ENCODE peak calls at places on chromosomes 2 and 18, in seven cellular contexts. C is Karpas-422, N is heart right ventricle, G is heart left ventricle, K is RWPE2, Y is A673, V is sigmoid colon. I is an unnamed sample.
A peak's percentile ranks its signal among the peaks of the same experiment; 100 is the strongest.

GRCh38 chr2:79569048-79569447 is 56.2 kb downstream of the CTNNA2 start:
- DNase-seq in C (no peak), N (no peak), G (no peak), K (no peak), Y (no peak), V (no peak), I (no peak)

GRCh38 chr2:222424729-222425671 is 657 bp downstream of the SGPP2 start:
- DNase-seq in C (no peak), N (peak; percentile 10), G (peak; percentile 63), K (no peak), Y (no peak), V (no peak), I (no peak)

GRCh38 chr2:105308785-105309540 is 20.6 kb downstream of the TGFBRAP1 start:
- DNase-seq in C (peak; percentile 49), N (peak; percentile 32), G (peak; percentile 65), K (no peak), Y (no peak), V (no peak), I (no peak)

GRCh38 chr2:98674233-98674964 is 56.5 kb downstream of the MGAT4A start:
- DNase-seq in C (no peak), N (no peak), G (no peak), K (no peak), Y (no peak), V (no peak), I (no peak)

GRCh38 chr2:157839162-157839801 is 36.8 kb downstream of the ACVR1 start:
- DNase-seq in C (no peak), N (no peak), G (no peak), K (no peak), Y (peak; percentile 97), V (no peak), I (no peak)

GRCh38 chr2:142914507-142915313 is 37.2 kb downstream of the KYNU start:
- DNase-seq in C (no peak), N (no peak), G (no peak), K (no peak), Y (no peak), V (no peak), I (no peak)

GRCh38 chr2:127591221-127591923 is 54.6 kb upstream of the GPR17 start:
- DNase-seq in C (peak; percentile 86), N (peak; percentile 65), G (peak; percentile 81), K (no peak), Y (peak; percentile 77), V (peak; percentile 85), I (no peak)

GRCh38 chr18:13288509-13289138 is 70.1 kb downstream of the LDLRAD4 start:
- DNase-seq in C (no peak), N (no peak), G (no peak), K (no peak), Y (no peak), V (no peak), I (no peak)

GRCh38 chr2:157898591-157898996 is 22.5 kb upstream of the ACVR1 start:
- DNase-seq in C (no peak), N (no peak), G (no peak), K (no peak), Y (peak; percentile 28), V (peak; percentile 69), I (no peak)

GRCh38 chr2:64491426-64491825 is 32.7 kb upstream of the AFTPH start:
- DNase-seq in C (no peak), N (no peak), G (no peak), K (no peak), Y (no peak), V (no peak), I (no peak)

GRCh38 chr2:174522553-174522952 is 35.7 kb upstream of the GPR155 start:
- DNase-seq in C (no peak), N (no peak), G (no peak), K (no peak), Y (no peak), V (no peak), I (no peak)

GRCh38 chr18:49628993-49629795 is 67.3 kb downstream of the LIPG start:
- DNase-seq in C (no peak), N (peak; percentile 32), G (peak; percentile 76), K (no peak), Y (no peak), V (no peak), I (no peak)

GRCh38 chr2:159147687-159148086 is 138.8 kb downstream of the WDSUB1 start:
- DNase-seq in C (no peak), N (no peak), G (no peak), K (no peak), Y (no peak), V (no peak), I (no peak)

GRCh38 chr2:148020358-148021058 is at the start of gene ORC4:
- DNase-seq in C (peak; percentile 100), N (peak; percentile 96), G (peak; percentile 97), K (peak; percentile 99), Y (peak; percentile 100), V (peak; percentile 100), I (peak; percentile 99)

GRCh38 chr2:241878007-241878970 is 8.8 kb downstream of the RTP5 start:
- DNase-seq in C (peak; percentile 94), N (peak; percentile 82), G (peak; percentile 86), K (no peak), Y (peak; percentile 94), V (peak; percentile 84), I (peak; percentile 28)

GRCh38 chr2:145685323-145686050 is 1165.6 kb upstream of the ZEB2 start:
- DNase-seq in C (no peak), N (no peak), G (no peak), K (no peak), Y (no peak), V (no peak), I (no peak)

GRCh38 chr2:72685666-72686065 is 140.2 kb downstream of the EXOC6B start:
- DNase-seq in C (no peak), N (no peak), G (no peak), K (no peak), Y (peak; percentile 58), V (no peak), I (no peak)

GRCh38 chr2:48114256-48114655 is 208.0 kb upstream of the FBXO11 start:
- DNase-seq in C (peak; percentile 50), N (no peak), G (no peak), K (peak; percentile 67), Y (no peak), V (no peak), I (no peak)

GRCh38 chr18:49021433-49022129 is 70.8 kb upstream of the SMAD7 start:
- DNase-seq in C (peak; percentile 84), N (peak; percentile 35), G (peak; percentile 73), K (peak; percentile 86), Y (peak; percentile 58), V (no peak), I (no peak)

GRCh38 chr2:199973703-199974102 is 18.3 kb downstream of the MAIP1 start:
- DNase-seq in C (no peak), N (no peak), G (no peak), K (no peak), Y (peak; percentile 41), V (no peak), I (no peak)

DNA sequence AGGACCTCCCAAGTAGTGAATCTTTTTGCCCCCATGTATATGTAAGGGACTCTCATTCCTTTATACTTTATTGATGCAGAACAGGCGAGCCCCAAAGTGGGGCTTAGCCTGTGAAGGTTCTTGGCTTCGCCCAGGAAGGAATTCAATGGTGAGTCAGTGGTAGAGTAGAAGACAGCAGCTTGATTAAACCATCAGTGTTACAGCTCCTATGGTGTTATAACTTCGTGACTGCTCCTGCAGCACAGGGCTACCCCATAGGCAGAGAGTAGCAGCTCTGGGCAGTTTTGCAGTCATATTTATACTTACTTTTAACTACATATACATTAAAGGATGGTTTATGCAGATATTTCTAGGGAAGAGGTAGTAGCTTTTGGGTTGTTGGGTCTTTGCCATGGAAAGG is 11.0 kb downstream of the FAM171B start:
- DNase-seq in C (peak; percentile 2), N (no peak), G (no peak), K (no peak), Y (no peak), V (no peak), I (no peak)
- H3K9me3 ChIP-seq in C (no peaks in the 10 kb centered on the region), N (no peaks in the 10 kb centered on the region), G (no peaks in the 10 kb centered on the region), K (no peaks in the 10 kb centered on the region), Y (no peaks in the 10 kb centered on the region), V (no peaks in the 10 kb centered on the region), I (no peaks in the 10 kb centered on the region)

GRCh38 chr18:78876868-78877267 is 102.8 kb upstream of the SALL3 start:
- DNase-seq in C (no peak), N (no peak), G (no peak), K (no peak), Y (no peak), V (no peak), I (no peak)

GRCh38 chr18:78875998-78876650 is 103.5 kb upstream of the SALL3 start:
- DNase-seq in C (no peak), N (no peak), G (no peak), K (no peak), Y (no peak), V (no peak), I (no peak)

GRCh38 chr18:78882585-78882984 is 97.0 kb upstream of the SALL3 start:
- DNase-seq in C (no peak), N (no peak), G (no peak), K (no peak), Y (no peak), V (no peak), I (no peak)

GRCh38 chr18:78875268-78875997 is 104.2 kb upstream of the SALL3 start:
- DNase-seq in C (peak; percentile 81), N (no peak), G (no peak), K (no peak), Y (peak; percentile 58), V (no peak), I (no peak)

DNA sequence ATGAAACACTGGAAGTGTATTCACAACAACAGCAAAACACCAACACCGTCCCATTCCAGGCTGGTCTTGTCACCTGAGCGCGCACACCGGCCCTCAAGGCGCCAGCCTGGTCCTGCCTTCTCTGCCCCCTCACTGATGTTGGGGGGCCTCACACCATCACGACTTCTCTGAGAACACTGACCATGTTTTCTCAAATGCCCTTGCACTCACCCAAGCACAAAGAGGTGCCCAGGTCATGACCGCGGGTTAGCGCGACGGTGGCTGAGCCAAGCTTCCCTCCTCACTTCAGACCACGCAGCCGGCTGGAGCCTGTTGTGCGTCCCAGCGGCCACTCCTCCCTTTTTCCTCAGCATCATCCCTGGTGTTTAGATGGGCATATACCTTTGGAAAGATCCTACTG is 101.3 kb upstream of the SALL3 start:
- DNase-seq in C (no peak), N (no peak), G (no peak), K (no peak), Y (no peak), V (no peak), I (no peak)
- H3K9me3 ChIP-seq in C (no peaks in the 10 kb centered on the region), N (no peaks in the 10 kb centered on the region), G (no peaks in the 10 kb centered on the region), K (no peaks in the 10 kb centered on the region), Y (no peaks in the 10 kb centered on the region), V (no peaks in the 10 kb centered on the region), I (no peaks in the 10 kb centered on the region)

DNA sequence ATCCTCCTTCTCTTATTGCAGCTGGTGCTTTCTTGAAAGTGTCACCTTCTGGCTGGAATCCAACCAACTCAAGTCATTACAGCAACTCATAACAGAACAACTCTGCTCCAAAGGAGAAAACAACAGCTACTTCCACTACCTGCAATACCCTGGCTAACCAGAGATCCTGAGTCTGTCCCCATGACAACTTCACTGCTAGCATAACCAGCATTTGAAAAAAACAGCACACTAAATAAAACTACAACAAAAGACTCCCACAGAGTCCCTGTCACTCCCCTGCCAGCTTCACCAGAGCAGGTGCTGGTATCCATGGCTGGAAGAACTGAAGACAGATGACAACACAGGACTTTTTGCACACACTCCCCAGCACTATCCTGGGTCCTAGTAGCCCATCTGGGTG is 834.1 kb upstream of the DDX18 start:
- DNase-seq in C (no peak), N (no peak), G (no peak), K (no peak), Y (no peak), V (no peak), I (no peak)
- H3K9me3 ChIP-seq in C (no peaks in the 10 kb centered on the region), N (no peaks in the 10 kb centered on the region), G (peaks cover 25% of the 10 kb centered on the region), K (no peaks in the 10 kb centered on the region), Y (peaks cover 26% of the 10 kb centered on the region), V (no peaks in the 10 kb centered on the region), I (no peaks in the 10 kb centered on the region)

GRCh38 chr2:107585851-107586250 is 240.8 kb upstream of the RGPD4 start:
- DNase-seq in C (no peak), N (no peak), G (no peak), K (no peak), Y (no peak), V (no peak), I (no peak)
- H3K9me3 ChIP-seq in C (no peaks in the 10 kb centered on the region), N (no peaks in the 10 kb centered on the region), G (no peaks in the 10 kb centered on the region), K (no peaks in the 10 kb centered on the region), Y (no peaks in the 10 kb centered on the region), V (no peaks in the 10 kb centered on the region), I (no peaks in the 10 kb centered on the region)

I was measured in thoracic aorta.